ENCODE peak calls at places on chromosome 9, in six cellular contexts. T, Y, O, S, K and X are unnamed samples. For H3K9me3, the result is how much of the 10 kb centered on the place peaks cover.

GRCh38 chr9:17219261-17219660 is 84.4 kb downstream of the CNTLN start:
- DNase-seq in Y (no peak), T (no peak), S (no peak), K (no peak), O (no peak), X (no peak)

GRCh38 chr9:5671711-5672353 is 42.9 kb downstream of the RIC1 start:
- DNase-seq in S (no peak), T (no peak), Y (no peak), O (no peak), K (no peak), X (no peak)

GRCh38 chr9:88833946-88834345 is 157.3 kb upstream of the S1PR3 start:
- DNase-seq in Y (no peak), S (no peak), O (no peak), K (no peak), T (no peak), X (no peak)

GRCh38 chr9:133514475-133515239 is 10.1 kb downstream of the MYMK start:
- DNase-seq in K (no peak), O (no peak), T (no peak), S (no peak), Y (no peak), X (peak)

GRCh38 chr9:113901196-113901818 is 25.2 kb downstream of the ZNF618 start:
- DNase-seq in K (no peak), O (no peak), S (no peak), Y (no peak), T (no peak), X (peak)

GRCh38 chr9:2859776-2860379 is 16.0 kb upstream of the PUM3 start:
- DNase-seq in T (peak), O (peak), S (peak), Y (peak), K (no peak), X (peak)

GRCh38 chr9:36276840-36277239 is 18.6 kb upstream of the GNE start:
- DNase-seq in T (no peak), K (no peak), S (peak), O (peak), Y (no peak), X (no peak)

GRCh38 chr9:34171753-34172535 is 6.9 kb upstream of the UBAP1 start:
- DNase-seq in S (no peak), T (peak), K (peak), O (peak), Y (no peak), X (no peak)

GRCh38 chr9:87667164-87667738 is 58.7 kb upstream of the CTSL start:
- DNase-seq in K (no peak), O (no peak), T (no peak), S (no peak), Y (no peak), X (no peak)

GRCh38 chr9:79195904-79196303 is 375.9 kb upstream of the TLE4 start:
- DNase-seq in O (no peak), T (no peak), K (no peak), Y (no peak), S (peak), X (no peak)

GRCh38 chr9:87713278-87713989 is 12.5 kb upstream of the CTSL start:
- DNase-seq in S (peak), T (peak), Y (no peak), O (peak), K (no peak), X (peak)

GRCh38 chr9:134055981-134056461 is 11.8 kb downstream of the BRD3 start:
- DNase-seq in S (peak), K (no peak), O (peak), Y (no peak), T (peak), X (peak)

GRCh38 chr9:127931092-127931881 is 710 bp upstream of the PIP5KL1 start:
- DNase-seq in Y (no peak), K (no peak), T (no peak), S (peak), O (no peak), X (no peak)

GRCh38 chr9:124122813-124123462 is 111.4 kb downstream of the LHX2 start:
- DNase-seq in K (no peak), O (no peak), T (no peak), S (no peak), Y (no peak), X (no peak)

GRCh38 chr9:444528-444927 is 229.9 kb downstream of the DOCK8 start:
- DNase-seq in K (no peak), S (peak), T (no peak), Y (no peak), O (no peak), X (no peak)

GRCh38 chr9:130172161-130172857 is at the start of gene NCS1:
- DNase-seq in S (peak), T (peak), K (no peak), O (peak), Y (peak), X (peak)

GRCh38 chr9:99819123-99819483 is 2.6 kb upstream of the NR4A3 start:
- DNase-seq in Y (no peak), S (no peak), K (no peak), O (no peak), T (no peak), X (no peak)

GRCh38 chr9:93061791-93062299 is 3.3 kb downstream of the SUSD3 start:
- DNase-seq in T (peak), O (peak), S (no peak), K (no peak), Y (no peak), X (no peak)

GRCh38 chr9:131405858-131406566 is 12.1 kb downstream of the PRRC2B start:
- DNase-seq in S (no peak), Y (no peak), K (no peak), O (no peak), T (no peak), X (no peak)

GRCh38 chr9:81826541-81826906 is 101.7 kb upstream of the SPATA31D4 start:
- DNase-seq in O (no peak), Y (no peak), S (peak), T (peak), K (no peak), X (peak)

GRCh38 chr9:24118170-24118569 is 292.1 kb upstream of the ELAVL2 start:
- DNase-seq in K (no peak), Y (no peak), T (no peak), O (no peak), S (no peak), X (no peak)

GRCh38 chr9:37923121-37923795 is 19.3 kb upstream of the SLC25A51 start:
- DNase-seq in O (no peak), T (no peak), Y (no peak), K (no peak), S (no peak), X (no peak)

GRCh38 chr9:38393128-38393809 is 767 bp downstream of the ALDH1B1 start:
- DNase-seq in K (no peak), T (no peak), Y (peak), O (no peak), S (no peak), X (no peak)

GRCh38 chr9:108919517-108919916 is 14.4 kb downstream of the ELP1 start:
- DNase-seq in K (no peak), S (no peak), O (no peak), T (no peak), Y (no peak), X (no peak)

GRCh38 chr9:22238809-22239684 is 207.6 kb upstream of the DMRTA1 start:
- DNase-seq in S (peak), Y (no peak), O (no peak), T (no peak), K (no peak), X (no peak)
- H3K27ac ChIP-seq in S (peak), Y (no peak), O (no peak), T (no peak), K (no peak), X (no peak)

DNA sequence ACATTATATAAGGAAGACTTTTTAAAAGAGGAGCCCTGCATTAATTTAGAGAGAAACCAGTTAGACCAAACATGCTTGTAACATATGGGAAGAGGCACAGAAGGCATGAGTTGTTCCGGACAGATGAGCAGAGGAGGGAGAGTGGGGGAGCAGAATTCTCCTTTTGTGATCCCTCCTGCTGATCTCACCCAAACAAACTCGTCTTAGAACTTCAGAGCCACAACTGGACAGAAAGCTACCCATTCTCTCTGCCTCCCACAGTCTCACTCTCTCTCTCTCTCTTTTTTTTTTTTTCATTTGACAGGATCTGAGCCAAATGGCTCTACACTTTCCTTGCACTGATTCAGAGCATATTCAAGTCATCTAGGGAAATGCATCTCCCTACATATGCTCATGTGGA is 196.0 kb upstream of the PAPPA start:
- DNase-seq in O (no peak), S (peak), T (no peak), K (no peak), Y (no peak), X (no peak)
- H3K9me3 ChIP-seq in O (under half), S (under half), T (under half), K (under half), Y (under half), X (under half)

DNA sequence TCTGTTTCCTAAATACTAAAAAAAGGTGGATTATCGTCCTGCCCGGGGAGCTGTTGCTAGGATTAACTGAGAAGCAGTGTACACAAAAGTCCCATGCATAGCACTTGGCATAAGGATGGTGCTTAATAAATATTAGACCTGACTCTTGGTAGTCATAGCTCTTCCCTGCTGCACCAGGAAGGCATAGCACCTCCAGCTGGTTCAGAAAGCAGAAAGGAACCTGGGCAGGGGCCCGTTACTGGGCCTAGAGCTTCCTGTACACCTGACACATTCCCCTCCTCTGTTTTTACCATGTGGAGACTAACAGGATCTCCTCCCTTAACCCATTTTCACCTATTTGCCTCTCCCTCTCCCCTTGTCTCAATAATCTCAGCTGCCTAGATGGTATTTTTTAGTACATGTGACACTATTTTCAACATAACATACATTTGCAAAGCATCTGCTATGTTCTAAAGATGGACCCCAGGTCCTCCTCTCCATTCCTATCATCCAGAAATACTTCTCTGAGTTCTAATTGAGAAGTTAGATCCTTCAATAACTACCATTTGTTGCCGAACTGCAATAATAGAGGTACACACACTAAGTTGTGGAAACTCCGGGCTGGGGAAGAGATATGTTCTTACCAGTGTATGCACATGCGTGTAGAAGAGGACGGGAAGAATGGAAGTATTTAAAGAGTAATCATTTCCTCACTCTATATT is 3.2 kb upstream of the ANP32B start:
- DNase-seq in T (no peak), S (no peak), Y (no peak), O (no peak), K (no peak), X (no peak)
- H3K4me3 ChIP-seq in T (no peak), S (no peak), Y (no peak), O (no peak), K (no peak), X (no peak)

GRCh38 chr9:77915744-77916143 is 115.9 kb downstream of the GNAQ start:
- DNase-seq in O (no peak), Y (no peak), K (no peak), S (no peak), T (no peak), X (no peak)
- H3K27ac ChIP-seq in O (no peak), Y (no peak), K (no peak), S (no peak), T (no peak), X (no peak)